ENCODE peak calls at places on chromosomes 6 and 20, in seven cellular contexts. B, T, E, D, W, C and I are unnamed samples.

GRCh38 chr20:17565164-17565845 is 4.6 kb upstream of the DSTN start:
- DNase-seq in B (no peak), T (no peak), E (peak), D (no peak), W (no peak), C (no peak), I (no peak)

GRCh38 chr20:43667341-43668132 is 623 bp downstream of the MYBL2 start:
- DNase-seq in B (peak), T (no peak), E (no peak), D (peak), W (no peak), C (no peak), I (no peak)

GRCh38 chr20:23160536-23161243 is 74.6 kb upstream of the CD93 start:
- DNase-seq in B (no peak), T (no peak), E (peak), D (no peak), W (no peak), C (no peak), I (peak)

GRCh38 chr20:62400021-62400420 is 7.1 kb downstream of the CABLES2 start:
- DNase-seq in B (no peak), T (no peak), E (no peak), D (no peak), W (no peak), C (no peak), I (no peak)

GRCh38 chr6:107585815-107586435 is 96.0 kb downstream of the SOBP start:
- DNase-seq in B (no peak), T (no peak), E (no peak), D (no peak), W (no peak), C (no peak), I (no peak)

GRCh38 chr20:62624719-62625455 is 17.4 kb upstream of the SLCO4A1 start:
- DNase-seq in B (no peak), T (no peak), E (no peak), D (no peak), W (no peak), C (no peak), I (no peak)

GRCh38 chr20:26276811-26277210 is 580.2 kb upstream of the ZNF337 start:
- DNase-seq in B (no peak), T (no peak), E (no peak), D (peak), W (no peak), C (no peak), I (no peak)

GRCh38 chr6:111601875-111602274 is 3.8 kb downstream of the TRAF3IP2 start:
- DNase-seq in B (no peak), T (no peak), E (peak), D (no peak), W (no peak), C (no peak), I (no peak)

GRCh38 chr6:16301511-16301910 is 63.1 kb downstream of the GMPR start:
- DNase-seq in B (no peak), T (peak), E (no peak), D (no peak), W (no peak), C (no peak), I (no peak)

GRCh38 chr6:157468054-157468453 is 87.1 kb downstream of the ZDHHC14 start:
- DNase-seq in B (no peak), T (no peak), E (no peak), D (no peak), W (no peak), C (no peak), I (peak)

GRCh38 chr6:114218421-114218820 is 124.4 kb downstream of the HS3ST5 start:
- DNase-seq in B (no peak), T (no peak), E (no peak), D (no peak), W (no peak), C (no peak), I (no peak)

GRCh38 chr6:17945111-17945510 is 42.3 kb downstream of the KIF13A start:
- DNase-seq in B (no peak), T (no peak), E (no peak), D (no peak), W (no peak), C (no peak), I (no peak)

GRCh38 chr6:87789198-87789899 is 87.3 kb upstream of the AKIRIN2 start:
- DNase-seq in B (peak), T (no peak), E (peak), D (no peak), W (no peak), C (no peak), I (no peak)

GRCh38 chr6:89239338-89239737 is 22.2 kb upstream of the GABRR1 start:
- DNase-seq in B (peak), T (no peak), E (no peak), D (peak), W (no peak), C (no peak), I (peak)

GRCh38 chr6:145350928-145351327 is 384.4 kb downstream of the EPM2A start:
- DNase-seq in B (no peak), T (no peak), E (no peak), D (no peak), W (no peak), C (no peak), I (no peak)

GRCh38 chr6:81875776-81876293 is 123.4 kb upstream of the TENT5A start:
- DNase-seq in B (peak), T (no peak), E (no peak), D (no peak), W (no peak), C (no peak), I (no peak)

GRCh38 chr6:143295904-143296303 is 154.6 kb downstream of the ADAT2 start:
- DNase-seq in B (no peak), T (no peak), E (no peak), D (no peak), W (no peak), C (no peak), I (no peak)

GRCh38 chr6:133388731-133389130 is 147.6 kb downstream of the EYA4 start:
- DNase-seq in B (no peak), T (no peak), E (no peak), D (no peak), W (no peak), C (no peak), I (no peak)

GRCh38 chr6:145731432-145731831 is 3.9 kb downstream of the EPM2A start:
- DNase-seq in B (no peak), T (no peak), E (no peak), D (no peak), W (no peak), C (no peak), I (no peak)

GRCh38 chr6:12012231-12012565 is at the start of gene HIVEP1:
- DNase-seq in B (peak), T (no peak), E (no peak), D (peak), W (peak), C (no peak), I (no peak)

GRCh38 chr6:36852481-36853147 is 13.4 kb upstream of the CPNE5 start:
- DNase-seq in B (no peak), T (no peak), E (peak), D (no peak), W (no peak), C (no peak), I (no peak)

GRCh38 chr6:37493047-37493995 is 6.4 kb downstream of the CCDC167 start:
- DNase-seq in B (no peak), T (no peak), E (no peak), D (no peak), W (no peak), C (no peak), I (no peak)

GRCh38 chr6:125950293-125950692 is 6.3 kb upstream of the HINT3 start:
- DNase-seq in B (peak), T (no peak), E (peak), D (peak), W (no peak), C (no peak), I (no peak)

GRCh38 chr20:10263385-10264165 is 44.9 kb downstream of the SNAP25 start:
- DNase-seq in B (no peak), T (no peak), E (peak), D (no peak), W (no peak), C (no peak), I (peak)

GRCh38 chr6:10305740-10306423 is 109.0 kb downstream of the TFAP2A start:
- DNase-seq in B (no peak), T (no peak), E (no peak), D (no peak), W (no peak), C (no peak), I (no peak)

GRCh38 chr6:69957990-69958559 is 91.7 kb downstream of the COL19A1 start:
- DNase-seq in B (no peak), T (no peak), E (peak), D (no peak), W (no peak), C (no peak), I (no peak)
- TF ChIP-seq CTCF in B (no peak), T (no peak), E (no peak), D (no peak), W (no peak), C (no peak), I (no peak)

DNA sequence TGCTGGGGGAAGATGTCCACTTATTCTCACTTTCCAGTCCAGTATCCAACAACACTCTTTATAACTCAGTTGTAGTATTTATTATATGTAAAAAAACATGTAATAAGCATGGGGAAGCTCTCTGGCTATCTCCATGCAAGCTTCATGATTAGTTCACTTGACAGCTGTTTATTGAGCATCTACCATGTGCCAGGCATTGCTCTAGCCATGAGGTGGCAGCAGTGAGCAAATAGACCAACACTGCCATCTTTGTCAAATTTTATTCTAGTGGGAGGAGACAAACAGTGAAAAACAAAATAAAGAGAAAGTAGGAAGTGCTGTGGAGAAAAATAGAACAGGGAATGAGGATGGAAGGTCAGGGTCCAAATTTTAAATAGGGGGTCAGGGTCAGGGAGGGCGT is 131.8 kb downstream of the CFAP61 start:
- DNase-seq in B (no peak), T (no peak), E (no peak), D (peak), W (no peak), C (no peak), I (no peak)
- TF ChIP-seq CTCF in B (no peak), T (no peak), E (no peak), D (peak), W (no peak), C (no peak), I (no peak)

GRCh38 chr6:105087571-105088211 is 92.1 kb downstream of the POPDC3 start:
- DNase-seq in B (peak), T (no peak), E (peak), D (no peak), W (no peak), C (peak), I (no peak)
- TF ChIP-seq CTCF in B (peak), T (peak), E (peak), D (peak), W (peak), C (peak), I (peak)

DNA sequence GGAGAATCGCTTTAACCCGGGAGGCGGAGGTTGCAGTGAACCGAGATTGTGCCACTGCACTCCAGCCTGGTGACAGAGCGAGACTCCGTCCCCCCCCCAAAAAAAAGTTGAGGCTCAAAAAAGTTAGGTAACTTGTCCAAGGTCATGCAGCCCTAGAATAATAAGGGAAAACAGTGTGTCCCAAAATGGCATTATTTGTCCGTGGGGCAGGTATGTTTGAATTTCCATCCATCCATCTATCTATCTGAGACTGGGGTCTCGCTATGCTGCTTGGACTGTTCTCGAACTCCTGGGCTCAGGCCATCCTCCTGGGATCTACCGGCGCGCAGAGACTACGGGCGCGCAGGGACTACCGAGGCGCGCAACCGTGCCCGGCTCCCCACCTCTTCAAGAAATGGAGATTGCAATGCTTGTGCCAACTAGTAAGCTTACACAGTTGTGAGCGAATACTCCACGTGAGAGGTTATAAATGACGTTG is 374 bp upstream of the ABCC10 start:
- DNase-seq in B (no peak), T (no peak), E (no peak), D (no peak), W (no peak), C (no peak), I (no peak)
- TF ChIP-seq CTCF in B (no peak), T (no peak), E (no peak), D (no peak), W (no peak), C (no peak), I (no peak)

DNA sequence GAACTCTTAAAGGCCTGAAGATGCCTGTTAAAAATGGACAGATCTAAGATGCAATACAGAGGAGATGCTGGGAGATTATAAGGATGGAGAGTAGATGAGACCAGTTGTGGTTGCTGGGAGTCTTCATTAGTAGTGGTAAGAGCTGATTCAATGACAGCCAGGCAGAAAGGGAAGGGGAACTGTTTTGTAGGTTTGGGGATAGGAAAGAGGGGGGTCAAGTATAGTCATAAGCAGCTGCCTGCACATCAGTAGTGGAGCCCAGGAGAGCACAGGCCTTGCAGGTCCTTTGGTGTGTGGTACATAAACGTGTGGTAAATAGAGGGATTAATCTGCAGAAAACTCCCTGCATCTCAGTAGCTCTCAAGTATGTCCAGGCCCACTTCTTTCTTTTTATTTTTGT is 20.4 kb downstream of the CDS2 start:
- DNase-seq in B (no peak), T (no peak), E (no peak), D (no peak), W (no peak), C (no peak), I (no peak)
- TF ChIP-seq CTCF in B (no peak), T (no peak), E (no peak), D (no peak), W (no peak), C (no peak), I (no peak)

GRCh38 chr20:31861346-31862156 is 8.8 kb downstream of the DUSP15 start:
- DNase-seq in B (peak), T (no peak), E (peak), D (peak), W (peak), C (peak), I (no peak)
- TF ChIP-seq CTCF in B (no peak), T (no peak), E (no peak), D (no peak), W (no peak), C (no peak), I (no peak)

GRCh38 chr20:47018381-47018780 is 123.7 kb downstream of the EYA2 start:
- DNase-seq in B (no peak), T (no peak), E (no peak), D (no peak), W (no peak), C (no peak), I (no peak)
- TF ChIP-seq CTCF in B (no peak), T (no peak), E (no peak), D (no peak), W (no peak), C (no peak), I (no peak)

DNA sequence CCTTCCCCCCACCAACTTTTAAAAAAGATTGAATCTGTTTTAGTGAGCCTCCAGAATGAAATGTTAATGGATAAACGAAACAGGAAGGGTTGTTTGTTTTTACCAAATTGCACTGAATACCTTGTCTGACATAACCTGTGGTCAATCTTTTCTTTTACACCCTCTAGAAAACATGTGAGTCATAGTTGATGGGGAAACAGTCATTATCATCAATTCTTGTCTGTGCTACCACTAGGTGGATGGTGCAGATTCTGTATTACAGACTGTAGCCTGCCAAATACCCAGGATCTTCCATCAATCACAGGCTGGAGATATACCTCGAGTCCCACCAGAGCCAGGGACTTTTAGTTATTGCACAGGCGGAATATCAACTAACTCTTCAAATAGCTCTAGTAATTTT is 29.5 kb upstream of the PKIB start:
- DNase-seq in B (peak), T (no peak), E (no peak), D (no peak), W (no peak), C (no peak), I (no peak)
- TF ChIP-seq CTCF in B (peak), T (no peak), E (no peak), D (no peak), W (no peak), C (no peak), I (no peak)

DNA sequence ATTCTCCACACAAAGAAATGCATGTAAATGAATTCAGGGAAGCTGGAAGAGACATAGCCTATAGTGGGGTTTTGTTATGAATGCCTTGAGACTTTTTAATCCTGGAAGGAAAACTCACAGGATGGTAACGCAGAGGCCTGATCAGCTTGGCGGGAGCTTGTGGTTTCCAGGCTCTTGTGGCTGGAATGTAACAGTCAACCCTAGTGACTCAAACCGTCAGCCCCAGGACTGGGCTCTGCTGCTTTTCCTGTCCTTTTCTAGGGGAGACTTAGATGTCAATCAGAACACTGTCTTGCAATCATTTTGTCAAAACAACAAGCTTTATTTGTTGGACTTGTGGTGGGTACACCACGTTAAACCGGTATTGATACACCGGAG is 34.9 kb downstream of the KIF25 start:
- DNase-seq in B (no peak), T (no peak), E (peak), D (no peak), W (no peak), C (no peak), I (peak)
- TF ChIP-seq CTCF in B (no peak), T (no peak), E (peak), D (no peak), W (no peak), C (no peak), I (no peak)

GRCh38 chr6:30101939-30102700 is 10.8 kb downstream of the TRIM31 start:
- DNase-seq in B (peak), T (peak), E (peak), D (peak), W (peak), C (peak), I (peak)
- TF ChIP-seq CTCF in B (no peak), T (peak), E (no peak), D (no peak), W (no peak), C (no peak), I (peak)